ENCODE peak calls at places on chromosome 14, in ten cellular contexts. D is AG10803; I is mesenchymal stem cell; S is cardiac septum; Q is NCI-H345; M is NCI-H2081; X is naive thymus-derived CD8-positive, alpha-beta T cell; P is NCI-H1694 treated with DMSO at 0.1 percent for 48 hours; L is activated T-cell treated with anti-CD3 and anti-CD28 coated beads, Interleukin-2, amount 50 U/mL, for 72 hours; N is amygdala. B is an unnamed sample.

GRCh38 chr14:33512201-33512600 is 438.7 kb downstream of the EGLN3 start:
- DNase-seq in D (peak), L (no peak), N (no peak), X (no peak), M (no peak), Q (no peak), P (no peak), I (peak), S (no peak), B (peak)

GRCh38 chr14:56587701-56588100 is 8.1 kb downstream of the TMEM260 start:
- DNase-seq in S (no peak), I (no peak), Q (no peak), P (no peak), D (no peak), X (no peak), L (no peak), M (no peak), N (no peak), B (no peak)

GRCh38 chr14:79728331-79728730 is 483.0 kb downstream of the DIO2 start:
- DNase-seq in X (no peak), M (no peak), D (no peak), S (no peak), N (no peak), I (no peak), Q (no peak), L (no peak), P (no peak), B (no peak)

GRCh38 chr14:58356268-58356667 is 39.5 kb upstream of the TOMM20L start:
- DNase-seq in N (no peak), D (peak), M (no peak), S (no peak), I (no peak), Q (no peak), X (no peak), P (no peak), L (no peak), B (no peak)

GRCh38 chr14:31371651-31372050 is 48.7 kb downstream of the HEATR5A start:
- DNase-seq in I (no peak), Q (no peak), L (no peak), N (no peak), S (no peak), X (no peak), M (no peak), P (no peak), D (no peak), B (peak)

GRCh38 chr14:92686763-92687427 is 61.5 kb downstream of the LGMN start:
- DNase-seq in D (peak), L (peak), P (peak), I (peak), N (peak), Q (peak), X (peak), S (peak), M (peak), B (peak)

GRCh38 chr14:100621806-100622205 is 34.6 kb upstream of the BEGAIN start:
- DNase-seq in D (no peak), Q (no peak), I (no peak), X (no peak), N (no peak), L (no peak), P (no peak), M (no peak), S (peak), B (no peak)

GRCh38 chr14:38611928-38612327 is 356.0 kb upstream of the CLEC14A start:
- DNase-seq in I (no peak), X (no peak), M (no peak), L (no peak), S (no peak), P (no peak), Q (no peak), D (no peak), N (no peak), B (no peak)

GRCh38 chr14:75572104-75572503 is 6.3 kb upstream of the FLVCR2 start:
- DNase-seq in S (no peak), M (no peak), X (no peak), L (no peak), P (no peak), Q (no peak), I (no peak), D (no peak), N (no peak), B (no peak)

GRCh38 chr14:72644038-72644437 is 249.9 kb downstream of the DPF3 start:
- DNase-seq in S (no peak), D (no peak), M (no peak), L (no peak), P (peak), N (no peak), I (no peak), Q (no peak), X (no peak), B (no peak)

GRCh38 chr14:24784981-24785380 is 151.0 kb upstream of the GZMB start:
- DNase-seq in I (no peak), Q (peak), P (no peak), L (no peak), X (no peak), D (no peak), S (no peak), N (no peak), M (no peak), B (no peak)

GRCh38 chr14:98070521-98070920 is 1201.5 kb downstream of the BCL11B start:
- DNase-seq in L (no peak), D (no peak), S (no peak), P (no peak), I (no peak), Q (peak), M (no peak), N (no peak), X (no peak), B (no peak)

GRCh38 chr14:23667134-23667533 is 31.0 kb downstream of the DHRS2 start:
- DNase-seq in X (no peak), Q (no peak), S (no peak), L (no peak), I (no peak), N (no peak), D (no peak), P (no peak), M (no peak), B (no peak)

GRCh38 chr14:61416587-61416986 is 95.2 kb downstream of the PRKCH start:
- DNase-seq in X (no peak), P (no peak), D (no peak), I (no peak), L (no peak), S (no peak), Q (no peak), M (no peak), N (no peak), B (no peak)

GRCh38 chr14:76352639-76353281 is 23.2 kb upstream of the ESRRB start:
- DNase-seq in I (peak), L (peak), N (no peak), D (peak), X (peak), P (peak), S (peak), M (peak), Q (peak), B (peak)

GRCh38 chr14:35818346-35819115 is 7.6 kb upstream of the BRMS1L start:
- DNase-seq in X (peak), N (no peak), I (peak), P (peak), L (peak), M (peak), S (no peak), Q (peak), D (peak), B (peak)

GRCh38 chr14:54498095-54498531 is 9.3 kb upstream of the GMFB start:
- DNase-seq in M (no peak), N (no peak), P (no peak), S (no peak), X (no peak), L (no peak), Q (no peak), I (no peak), D (no peak), B (no peak)

GRCh38 chr14:78029471-78030372 is 140.5 kb upstream of the NRXN3 start:
- DNase-seq in X (no peak), L (no peak), Q (peak), P (no peak), S (no peak), I (no peak), D (no peak), N (no peak), M (peak), B (peak)

GRCh38 chr14:21911877-21912276 is 238.3 kb upstream of the OR4E1 start:
- DNase-seq in D (no peak), Q (no peak), P (no peak), N (no peak), L (no peak), I (no peak), M (no peak), X (no peak), S (no peak), B (no peak)

GRCh38 chr14:54187439-54187838 is 209.4 kb upstream of the CDKN3 start:
- DNase-seq in S (no peak), D (no peak), X (no peak), L (no peak), Q (peak), I (peak), N (no peak), P (no peak), M (no peak), B (no peak)

GRCh38 chr14:39266589-39266870 is 32.8 kb downstream of the MIA2 start:
- DNase-seq in I (no peak), S (peak), D (no peak), L (peak), M (no peak), X (no peak), P (no peak), N (peak), Q (no peak), B (no peak)

GRCh38 chr14:104101086-104101621 is 15.7 kb downstream of the ASPG start:
- DNase-seq in M (no peak), D (no peak), I (no peak), Q (no peak), N (no peak), S (peak), P (no peak), L (no peak), X (no peak), B (no peak)

GRCh38 chr14:93082576-93083001 is 33.1 kb downstream of the ITPK1 start:
- DNase-seq in I (no peak), X (no peak), L (no peak), P (no peak), M (no peak), D (no peak), S (no peak), Q (no peak), N (no peak), B (no peak)

GRCh38 chr14:76922599-76922998 is 96.4 kb downstream of the LRRC74A start:
- DNase-seq in S (no peak), M (no peak), L (no peak), D (peak), X (no peak), Q (no peak), N (peak), P (peak), I (peak), B (no peak)

GRCh38 chr14:77114609-77115008 is 16.6 kb downstream of the CIPC start:
- DNase-seq in X (no peak), L (no peak), M (no peak), S (no peak), P (no peak), D (no peak), Q (no peak), N (no peak), I (no peak), B (no peak)

GRCh38 chr14:65403231-65403630 is 9.3 kb upstream of the FUT8 start:
- DNase-seq in D (peak), L (no peak), M (no peak), I (peak), S (no peak), Q (no peak), X (no peak), P (no peak), N (no peak), B (peak)

GRCh38 chr14:86091811-86092210 is 561.9 kb downstream of the FLRT2 start:
- DNase-seq in I (no peak), N (no peak), M (no peak), X (no peak), S (no peak), D (no peak), L (no peak), P (no peak), Q (no peak), B (no peak)

GRCh38 chr14:99207456-99207855 is 64.5 kb downstream of the BCL11B start:
- DNase-seq in S (no peak), Q (no peak), L (no peak), N (no peak), I (no peak), P (no peak), X (no peak), D (no peak), M (no peak), B (no peak)

GRCh38 chr14:20343855-20344205 is 395 bp downstream of the PARP2 start:
- DNase-seq in P (peak), I (peak), Q (no peak), N (no peak), M (no peak), D (peak), X (no peak), S (no peak), L (no peak), B (peak)